ENCODE peak calls at places on chromosomes 6 and 20, in eight cellular contexts. U is activated naive CD4-positive, alpha-beta T cell treated with Interleukin-2 at 50 U/mL for 16 hours; X is mammary epithelial cell; A is NCI-H1105; S is WTC11; K is NCI-H774; L is astrocyte of the cerebellum; Y is mesendoderm. B is an unnamed sample.

GRCh38 chr6:145028144-145028818 is 707.0 kb downstream of the EPM2A start:
- DNase-seq in U (no peak), X (peak; percentile 45), A (no peak), S (no peak), K (no peak), L (no peak), Y (peak; percentile 77), B (no peak)

GRCh38 chr20:1323256-1323655 is 5.7 kb downstream of the SDCBP2 start:
- DNase-seq in U (no peak), X (no peak), A (no peak), S (no peak), K (no peak), L (no peak), Y (no peak), B (no peak)

GRCh38 chr20:50291428-50292323 is 101.0 kb downstream of the CEBPB start:
- DNase-seq in U (no peak), X (no peak), A (no peak), S (no peak), K (no peak), L (no peak), Y (no peak), B (no peak)

GRCh38 chr6:27837636-27838512 is 74.3 kb downstream of the OR2B2 start:
- DNase-seq in U (peak; percentile 74), X (peak; percentile 97), A (peak; percentile 99), S (peak; percentile 84), K (peak; percentile 97), L (peak; percentile 99), Y (peak; percentile 100), B (peak; percentile 98)

GRCh38 chr20:33858666-33859065 is 47.5 kb downstream of the CHMP4B start:
- DNase-seq in U (no peak), X (no peak), A (no peak), S (no peak), K (no peak), L (no peak), Y (no peak), B (no peak)

GRCh38 chr6:141877275-141877983 is 255.3 kb upstream of the GJE1 start:
- DNase-seq in U (no peak), X (no peak), A (no peak), S (no peak), K (no peak), L (no peak), Y (no peak), B (no peak)

GRCh38 chr6:152161501-152161900 is 354.0 kb downstream of the ESR1 start:
- DNase-seq in U (no peak), X (peak; percentile 12), A (no peak), S (no peak), K (no peak), L (peak; percentile 57), Y (peak; percentile 59), B (no peak)

GRCh38 chr6:1527098-1527497 is 82.6 kb upstream of the FOXC1 start:
- DNase-seq in U (no peak), X (peak; percentile 32), A (no peak), S (peak; percentile 36), K (no peak), L (peak; percentile 3), Y (peak; percentile 76), B (peak; percentile 38)

GRCh38 chr6:139017227-139017626 is 11.3 kb upstream of the ABRACL start:
- DNase-seq in U (no peak), X (no peak), A (peak; percentile 51), S (no peak), K (peak; percentile 26), L (peak; percentile 37), Y (no peak), B (no peak)

GRCh38 chr6:169269180-169270076 is 15.8 kb upstream of the THBS2 start:
- DNase-seq in U (no peak), X (peak; percentile 72), A (no peak), S (no peak), K (no peak), L (no peak), Y (no peak), B (no peak)

GRCh38 chr6:136429681-136430080 is 120.5 kb downstream of the MAP7 start:
- DNase-seq in U (no peak), X (no peak), A (no peak), S (no peak), K (no peak), L (no peak), Y (no peak), B (no peak)

GRCh38 chr6:18263561-18264337 is 581 bp downstream of the DEK start:
- DNase-seq in U (peak; percentile 30), X (peak; percentile 62), A (peak; percentile 71), S (no peak), K (peak; percentile 63), L (no peak), Y (no peak), B (peak; percentile 28)

GRCh38 chr6:146879406-146880117 is 280.8 kb downstream of the ADGB start:
- DNase-seq in U (no peak), X (no peak), A (no peak), S (no peak), K (no peak), L (no peak), Y (peak; percentile 16), B (no peak)

GRCh38 chr6:150664091-150664490 is 64.4 kb downstream of the PLEKHG1 start:
- DNase-seq in U (no peak), X (no peak), A (no peak), S (no peak), K (no peak), L (no peak), Y (no peak), B (no peak)

GRCh38 chr6:143058987-143059386 is 1.7 kb upstream of the AIG1 start:
- DNase-seq in U (no peak), X (no peak), A (no peak), S (no peak), K (no peak), L (no peak), Y (no peak), B (no peak)

GRCh38 chr6:33882154-33882553 is 78.4 kb upstream of the MLN start:
- DNase-seq in U (no peak), X (no peak), A (no peak), S (no peak), K (no peak), L (no peak), Y (no peak), B (no peak)

GRCh38 chr6:129493396-129493902 is 216.5 kb downstream of the ARHGAP18 start:
- DNase-seq in U (no peak), X (peak; percentile 61), A (no peak), S (no peak), K (no peak), L (no peak), Y (no peak), B (no peak)

GRCh38 chr6:112311950-112312547 is 35.1 kb upstream of the RFPL4B start:
- DNase-seq in U (no peak), X (no peak), A (peak; percentile 33), S (no peak), K (peak; percentile 50), L (no peak), Y (peak; percentile 10), B (no peak)

GRCh38 chr20:1005452-1006027 is 3.4 kb upstream of the RSPO4 start:
- DNase-seq in U (no peak), X (peak; percentile 59), A (peak; percentile 17), S (peak; percentile 69), K (no peak), L (no peak), Y (peak; percentile 94), B (no peak)

GRCh38 chr6:28709478-28710349 is 184.0 kb downstream of the GPX5 start:
- DNase-seq in U (no peak), X (peak; percentile 37), A (peak; percentile 12), S (no peak), K (no peak), L (no peak), Y (peak; percentile 88), B (no peak)

GRCh38 chr20:1933465-1933870 is 38.3 kb downstream of the SIRPA start:
- DNase-seq in U (no peak), X (no peak), A (no peak), S (no peak), K (no peak), L (no peak), Y (no peak), B (no peak)

GRCh38 chr6:96570053-96570452 is 7.1 kb downstream of the FHL5 start:
- DNase-seq in U (no peak), X (no peak), A (no peak), S (no peak), K (no peak), L (no peak), Y (no peak), B (no peak)

GRCh38 chr20:62202083-62202395 is 18.0 kb downstream of the HRH3 start:
- DNase-seq in U (no peak), X (no peak), A (no peak), S (no peak), K (no peak), L (no peak), Y (no peak), B (no peak)

GRCh38 chr20:8449120-8449519 is 317.1 kb downstream of the PLCB1 start:
- DNase-seq in U (no peak), X (no peak), A (no peak), S (no peak), K (no peak), L (no peak), Y (no peak), B (no peak)

GRCh38 chr6:36577298-36577697 is 16.9 kb upstream of the SRSF3 start:
- DNase-seq in U (no peak), X (peak; percentile 87), A (no peak), S (no peak), K (no peak), L (peak; percentile 53), Y (no peak), B (peak; percentile 57)

B was measured in AG09319.